ENCODE peak calls at places on chromosomes 2 and 18, in five cellular contexts. M is bronchial epithelial cell; C is activated CD4-positive, alpha-beta T cell treated with anti-CD3 and anti-CD28 coated beads, Interleukin-2, amount 10 ng/mL, durations not matched to agents 7 days and 5 days; H is CD4-positive, alpha-beta memory T cell; U is nucleus accumbens. Y is an unnamed sample.

GRCh38 chr2:109148347-109148746 is 19.3 kb downstream of the SH3RF3 start:
- DNase-seq in U (no peak), H (no peak), M (no peak), C (no peak), Y (no peak)

GRCh38 chr2:234286118-234286598 is 210.7 kb downstream of the ARL4C start:
- DNase-seq in M (no peak), H (no peak), U (no peak), C (no peak), Y (no peak)

GRCh38 chr18:8844721-8845148 is 139.4 kb downstream of the MTCL1 start:
- DNase-seq in M (no peak), U (peak; percentile 37), C (no peak), H (no peak), Y (peak; percentile 19)

GRCh38 chr2:175111200-175111657 is 56.8 kb downstream of the ATF2 start:
- DNase-seq in M (peak; percentile 66), C (no peak), U (no peak), H (peak; percentile 44), Y (peak; percentile 36)

GRCh38 chr2:141271346-141271745 is 859.5 kb downstream of the LRP1B start:
- DNase-seq in H (no peak), C (no peak), U (no peak), M (no peak), Y (no peak)

GRCh38 chr2:56369316-56369715 is 185.5 kb downstream of the CCDC85A start:
- DNase-seq in U (no peak), C (no peak), M (peak; percentile 3), H (no peak), Y (no peak)

GRCh38 chr18:48832961-48833700 is 117.6 kb downstream of the SMAD7 start:
- DNase-seq in C (no peak), M (peak; percentile 87), U (no peak), H (no peak), Y (peak; percentile 76)

GRCh38 chr2:33785201-33786106 is 186.4 kb upstream of the FAM98A start:
- DNase-seq in H (no peak), U (no peak), C (no peak), M (no peak), Y (no peak)

GRCh38 chr2:166180951-166181812 is 53.4 kb upstream of the SCN1A start:
- DNase-seq in U (peak; percentile 11), H (no peak), C (peak; percentile 29), M (peak; percentile 48), Y (peak; percentile 37)

GRCh38 chr2:201618744-201619654 is 24.3 kb downstream of the TMEM237 start:
- DNase-seq in H (no peak), C (no peak), U (no peak), M (peak; percentile 27), Y (peak; percentile 67)

GRCh38 chr2:17894005-17894404 is 15.5 kb downstream of the KCNS3 start:
- DNase-seq in H (no peak), C (no peak), U (no peak), M (no peak), Y (no peak)

GRCh38 chr18:58578321-58578720 is 50.6 kb downstream of the ALPK2 start:
- DNase-seq in M (no peak), H (no peak), U (no peak), C (no peak), Y (no peak)

GRCh38 chr18:22846088-22846683 is 86.9 kb upstream of the RBBP8 start:
- DNase-seq in M (peak; percentile 64), C (no peak), U (no peak), H (no peak), Y (no peak)

GRCh38 chr2:181070119-181070833 is 89.9 kb downstream of the UBE2E3 start:
- DNase-seq in M (peak; percentile 82), C (no peak), H (no peak), U (no peak), Y (peak; percentile 53)

GRCh38 chr2:85166021-85166420 is 32.8 kb downstream of the TCF7L1 start:
- DNase-seq in C (no peak), U (no peak), H (no peak), M (no peak), Y (no peak)

GRCh38 chr2:176272870-176273269 is 3.6 kb downstream of the MTX2 start:
- DNase-seq in C (no peak), M (no peak), U (no peak), H (no peak), Y (no peak)

GRCh38 chr2:38818565-38818964 is 40.6 kb downstream of the GEMIN6 start:
- DNase-seq in C (no peak), U (no peak), M (no peak), H (no peak), Y (no peak)

Y was measured in RWPE1.